ENCODE peak calls at places on chromosomes 6 and 20, in four cellular contexts. D is HepG2, R is GM12878, S is K562. X is an unnamed sample.

GRCh38 chr6:3663081-3663480 is 88.4 kb downstream of the PXDC1 start:
- DNase-seq in D (no peak), R (no peak), S (no peak), X (no peak)

GRCh38 chr20:15576401-15576800 is 996.8 kb downstream of the KIF16B start:
- DNase-seq in D (no peak), R (no peak), S (no peak), X (no peak)

GRCh38 chr6:39926668-39927067 is 7.6 kb downstream of the MOCS1 start:
- DNase-seq in D (no peak), R (no peak), S (no peak), X (no peak)

GRCh38 chr6:26224940-26225847 is 138.0 kb downstream of the HFE start:
- DNase-seq in D (no peak), R (no peak), S (no peak), X (no peak)

GRCh38 chr20:52340036-52340634 is 148.6 kb upstream of the ZFP64 start:
- DNase-seq in D (peak), R (no peak), S (peak), X (no peak)

GRCh38 chr6:35687658-35688604 is 784 bp downstream of the FKBP5 start:
- DNase-seq in D (no peak), R (peak), S (peak), X (peak)

GRCh38 chr6:154292855-154293519 is 63.6 kb downstream of the IPCEF1 start:
- DNase-seq in D (no peak), R (no peak), S (no peak), X (no peak)

GRCh38 chr20:41131594-41132387 is 5.6 kb upstream of the PLCG1 start:
- DNase-seq in D (no peak), R (peak), S (no peak), X (no peak)

GRCh38 chr6:28727559-28728211 is 196.1 kb downstream of the TRIM27 start:
- DNase-seq in D (no peak), R (no peak), S (no peak), X (no peak)

GRCh38 chr6:21679761-21680265 is 86.3 kb downstream of the SOX4 start:
- DNase-seq in D (no peak), R (no peak), S (no peak), X (no peak)

GRCh38 chr20:5316188-5317158 is at the start of gene PROKR2:
- DNase-seq in D (no peak), R (no peak), S (no peak), X (no peak)

GRCh38 chr20:32681175-32682084 is 7.7 kb upstream of the C20orf203 start:
- DNase-seq in D (no peak), R (no peak), S (peak), X (no peak)

GRCh38 chr6:155580904-155581303 is 125.3 kb upstream of the NOX3 start:
- DNase-seq in D (no peak), R (no peak), S (no peak), X (no peak)

GRCh38 chr6:12024715-12025434 is 12.8 kb downstream of the HIVEP1 start:
- DNase-seq in D (no peak), R (no peak), S (no peak), X (no peak)

GRCh38 chr6:168916576-168917207 is 337.0 kb downstream of the THBS2 start:
- DNase-seq in D (no peak), R (no peak), S (no peak), X (no peak)

GRCh38 chr6:132820629-132821381 is 6.4 kb downstream of the RPS12 start:
- DNase-seq in D (peak), R (no peak), S (no peak), X (no peak)

GRCh38 chr6:7542878-7543394 is 1.5 kb downstream of the DSP start:
- DNase-seq in D (peak), R (no peak), S (no peak), X (peak)

GRCh38 chr6:7540595-7540994 is 876 bp upstream of the DSP start:
- DNase-seq in D (no peak), R (no peak), S (no peak), X (no peak)

GRCh38 chr6:7543761-7544424 is 2.4 kb downstream of the DSP start:
- DNase-seq in D (no peak), R (no peak), S (no peak), X (no peak)

GRCh38 chr6:7542065-7542877 is 800 bp downstream of the DSP start:
- DNase-seq in D (no peak), R (no peak), S (no peak), X (no peak)

GRCh38 chr6:7541175-7542064 is at the start of gene DSP:
- DNase-seq in D (peak), R (no peak), S (peak), X (peak)
- TF ChIP-seq POLR2A in D (peak), R (no peak), S (no peak), X (peak)

GRCh38 chr20:57708694-57709673 is 831 bp downstream of the PMEPA1 start:
- DNase-seq in D (no peak), R (no peak), S (no peak), X (no peak)
- TF ChIP-seq ZBTB33 in D (no peak), R (no peak), S (no peak), X (no peak)

GRCh38 chr20:57398231-57398821 is 7.1 kb downstream of the RBM38 start:
- DNase-seq in D (no peak), R (peak), S (no peak), X (no peak)
- TF ChIP-seq POLR2A in D (no peak), R (peak), S (no peak), X (no peak)

DNA sequence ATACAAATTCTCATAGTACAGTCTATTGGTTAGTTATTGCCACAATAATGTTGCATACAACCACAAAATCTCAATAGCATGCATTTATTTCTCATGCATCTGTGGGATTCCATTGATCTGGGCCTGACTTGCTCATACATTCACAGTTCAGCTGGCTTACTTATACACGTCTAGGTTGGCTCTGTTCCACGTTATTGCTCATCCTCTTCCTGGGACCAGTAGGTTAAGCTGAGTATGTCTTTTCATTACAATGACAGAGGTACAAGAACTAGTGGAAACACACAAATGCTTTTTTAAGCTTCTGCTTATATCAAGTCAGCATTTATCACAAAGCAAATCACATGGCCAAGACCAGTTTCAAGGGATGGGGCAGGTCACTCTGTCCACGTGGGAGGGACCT is 485.3 kb upstream of the BTBD3 start:
- DNase-seq in D (no peak), R (no peak), S (no peak), X (no peak)
- TF ChIP-seq ZBTB33 in D (no peak), R (no peak), S (no peak), X (no peak)

GRCh38 chr6:6747371-6747770 is 158.9 kb downstream of the LY86 start:
- DNase-seq in D (no peak), R (no peak), S (no peak), X (no peak)
- TF ChIP-seq POLR2A in D (no peak), R (no peak), S (no peak), X (no peak)

GRCh38 chr6:170460606-170461005 is 92.5 kb downstream of the PSMB1 start:
- DNase-seq in D (no peak), R (no peak), S (no peak), X (no peak)
- TF ChIP-seq ZBTB33 in D (no peak), R (no peak), S (no peak), X (no peak)

GRCh38 chr6:131636880-131637792 is at the start of gene ENPP3:
- DNase-seq in D (peak), R (no peak), S (peak), X (no peak)
- TF ChIP-seq POLR2A in D (peak), R (no peak), S (no peak), X (no peak)

DNA sequence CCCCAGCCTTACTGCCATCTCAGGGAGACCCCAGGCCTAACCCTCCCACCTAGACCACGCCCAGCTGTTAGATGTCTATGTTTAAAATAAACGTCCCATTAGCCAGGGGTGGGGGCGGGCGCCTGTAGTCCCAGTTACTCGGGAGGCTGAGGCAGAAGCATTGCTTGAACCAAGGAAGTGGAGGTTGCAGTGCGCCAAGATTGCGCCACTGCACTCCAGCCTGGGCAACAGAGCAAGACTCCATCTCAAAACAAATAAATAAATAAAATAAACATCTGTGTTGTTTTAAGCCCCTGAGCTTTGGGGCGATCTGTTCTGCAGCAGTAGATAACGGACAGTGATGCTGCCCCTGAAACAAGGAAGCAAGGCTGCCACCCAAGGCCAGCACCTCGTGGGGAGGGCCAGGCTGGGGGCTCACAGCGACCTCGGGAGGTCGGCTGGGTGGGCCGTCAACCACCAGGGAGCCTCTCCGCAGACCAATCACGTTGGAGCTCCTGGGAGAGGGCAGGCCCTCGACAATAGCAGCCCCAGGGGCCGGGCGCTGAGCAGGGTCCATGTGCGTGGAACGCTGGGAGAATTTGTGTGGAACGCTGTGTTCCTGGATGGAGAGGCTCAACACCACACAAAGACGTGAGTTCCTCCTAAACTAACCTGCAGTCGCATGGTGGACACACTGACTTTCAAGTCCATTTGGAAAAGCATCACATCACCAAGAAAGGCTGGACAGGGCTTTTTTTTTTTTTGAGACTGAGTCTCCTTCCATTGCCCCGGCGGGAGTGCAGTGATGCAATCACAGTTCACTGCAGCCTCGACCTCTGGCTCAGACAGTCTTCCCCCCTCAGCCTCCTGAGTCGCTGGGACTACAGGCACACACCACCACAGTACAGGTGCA is 1.0 kb upstream of the HELZ2 start:
- DNase-seq in D (no peak), R (no peak), S (no peak), X (no peak)
- TF ChIP-seq ZBTB33 in D (peak), R (no peak), S (peak), X (no peak)

GRCh38 chr6:43174263-43175112 is 3.4 kb downstream of the SRF start:
- DNase-seq in D (peak), R (peak), S (peak), X (peak)
- TF ChIP-seq POLR2A in D (peak), R (peak), S (peak), X (no peak)

DNA sequence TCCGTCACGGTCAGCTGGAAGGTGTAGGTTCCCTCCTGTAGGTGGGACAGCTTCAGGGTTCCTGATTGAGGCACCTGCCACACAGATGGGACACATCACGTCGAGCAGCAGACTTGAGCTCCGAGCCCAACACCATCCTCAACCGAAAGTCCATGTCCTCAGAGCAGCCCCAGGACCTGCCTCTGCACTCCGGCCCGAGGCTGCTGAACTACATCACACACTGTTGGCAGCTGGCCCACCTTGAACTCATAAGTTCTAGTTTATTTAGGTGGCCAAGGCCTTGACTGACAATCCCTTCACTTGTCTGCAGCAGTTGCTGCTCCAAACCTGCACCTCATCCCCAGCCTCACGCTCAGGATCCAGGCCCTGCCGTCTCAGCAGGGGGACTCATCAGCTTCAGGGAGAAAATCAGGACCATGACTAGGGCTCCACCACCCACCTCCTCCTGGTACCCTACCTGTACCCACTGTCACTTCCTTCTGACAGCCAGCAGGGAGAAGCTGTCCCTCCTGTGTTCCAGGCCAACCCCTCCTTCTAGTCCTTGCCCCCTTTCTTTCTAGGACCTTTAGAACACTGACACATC is 21.0 kb downstream of the LRP11 start:
- DNase-seq in D (no peak), R (no peak), S (no peak), X (no peak)
- TF ChIP-seq ZBTB33 in D (no peak), R (no peak), S (no peak), X (no peak)

X was measured in HCT116.